ENCODE peak calls at places on chromosomes 12 and 14, in eight cellular contexts. K is endothelial cell, I is HFFc6, L is fibroblast of pulmonary artery, D is progenitor cell of endocrine pancreas, W is GM06990, Y is mesothelial cell of epicardium, A is adrenal gland. X is an unnamed sample.

GRCh38 chr14:74474376-74474775 is 18.7 kb downstream of the NPC2 start:
- DNase-seq in K (no peak), W (no peak), Y (no peak), A (no peak), L (no peak), I (no peak), D (no peak), X (no peak)

GRCh38 chr12:32819424-32819823 is 63.7 kb upstream of the YARS2 start:
- DNase-seq in Y (no peak), W (no peak), K (no peak), L (no peak), A (no peak), D (no peak), I (no peak), X (no peak)

GRCh38 chr14:28083456-28083855 is 683.1 kb upstream of the FOXG1 start:
- DNase-seq in A (no peak), Y (no peak), W (no peak), I (no peak), D (no peak), L (no peak), K (no peak), X (no peak)

GRCh38 chr14:54567224-54567633 is 301 bp downstream of the SAMD4A start:
- DNase-seq in D (peak), K (peak), Y (peak), I (no peak), W (no peak), A (no peak), L (no peak), X (no peak)

GRCh38 chr12:43267782-43268181 is 284.2 kb downstream of the ADAMTS20 start:
- DNase-seq in K (peak), A (no peak), I (no peak), Y (no peak), D (no peak), L (peak), W (no peak), X (no peak)

GRCh38 chr12:66156654-66157053 is 13.1 kb downstream of the TMBIM4 start:
- DNase-seq in K (no peak), W (no peak), D (no peak), L (peak), A (no peak), Y (no peak), I (no peak), X (no peak)

GRCh38 chr14:68782091-68782981 is 10.5 kb downstream of the ZFP36L1 start:
- DNase-seq in I (no peak), Y (no peak), D (no peak), L (no peak), A (peak), K (no peak), W (no peak), X (no peak)

GRCh38 chr12:84643993-84644392 is 268.6 kb downstream of the SLC6A15 start:
- DNase-seq in Y (no peak), K (no peak), W (no peak), L (no peak), A (no peak), I (no peak), D (no peak), X (no peak)

GRCh38 chr12:15276088-15276698 is 46.1 kb upstream of the PTPRO start:
- DNase-seq in A (peak), Y (no peak), K (peak), D (no peak), I (peak), L (peak), W (no peak), X (peak)

GRCh38 chr12:104457746-104458644 is 1.2 kb downstream of the CHST11 start:
- DNase-seq in D (peak), Y (peak), W (peak), I (no peak), L (no peak), A (peak), K (peak), X (no peak)

GRCh38 chr14:34548472-34548981 is 9.0 kb upstream of the EAPP start:
- DNase-seq in K (no peak), A (no peak), W (no peak), D (no peak), I (no peak), L (no peak), Y (no peak), X (no peak)

GRCh38 chr12:12927211-12928079 is 24.5 kb downstream of the GPRC5D start:
- DNase-seq in Y (peak), I (no peak), W (no peak), D (peak), L (peak), A (peak), K (peak), X (no peak)

GRCh38 chr12:3303410-3304136 is 187.4 kb upstream of the PRMT8 start:
- DNase-seq in K (peak), L (no peak), Y (no peak), D (no peak), A (no peak), W (no peak), I (no peak), X (no peak)
- TF ChIP-seq CTCF in K (no peak), L (no peak), Y (no peak), D (peak), A (no peak), W (no peak), I (peak), X (no peak)

GRCh38 chr14:101557811-101558738 is 3.2 kb upstream of the DIO3 start:
- DNase-seq in L (no peak), W (no peak), A (no peak), D (no peak), K (no peak), Y (no peak), I (no peak), X (no peak)
- TF ChIP-seq CTCF in L (no peak), W (no peak), A (peak), D (no peak), K (no peak), Y (no peak), I (peak), X (no peak)

GRCh38 chr14:20143911-20144310 is 5.3 kb downstream of the OR4N5 start:
- DNase-seq in D (no peak), W (no peak), A (no peak), K (no peak), I (no peak), Y (no peak), L (no peak), X (no peak)
- TF ChIP-seq CTCF in D (no peak), W (no peak), A (no peak), K (no peak), I (no peak), Y (no peak), L (no peak), X (no peak)

DNA sequence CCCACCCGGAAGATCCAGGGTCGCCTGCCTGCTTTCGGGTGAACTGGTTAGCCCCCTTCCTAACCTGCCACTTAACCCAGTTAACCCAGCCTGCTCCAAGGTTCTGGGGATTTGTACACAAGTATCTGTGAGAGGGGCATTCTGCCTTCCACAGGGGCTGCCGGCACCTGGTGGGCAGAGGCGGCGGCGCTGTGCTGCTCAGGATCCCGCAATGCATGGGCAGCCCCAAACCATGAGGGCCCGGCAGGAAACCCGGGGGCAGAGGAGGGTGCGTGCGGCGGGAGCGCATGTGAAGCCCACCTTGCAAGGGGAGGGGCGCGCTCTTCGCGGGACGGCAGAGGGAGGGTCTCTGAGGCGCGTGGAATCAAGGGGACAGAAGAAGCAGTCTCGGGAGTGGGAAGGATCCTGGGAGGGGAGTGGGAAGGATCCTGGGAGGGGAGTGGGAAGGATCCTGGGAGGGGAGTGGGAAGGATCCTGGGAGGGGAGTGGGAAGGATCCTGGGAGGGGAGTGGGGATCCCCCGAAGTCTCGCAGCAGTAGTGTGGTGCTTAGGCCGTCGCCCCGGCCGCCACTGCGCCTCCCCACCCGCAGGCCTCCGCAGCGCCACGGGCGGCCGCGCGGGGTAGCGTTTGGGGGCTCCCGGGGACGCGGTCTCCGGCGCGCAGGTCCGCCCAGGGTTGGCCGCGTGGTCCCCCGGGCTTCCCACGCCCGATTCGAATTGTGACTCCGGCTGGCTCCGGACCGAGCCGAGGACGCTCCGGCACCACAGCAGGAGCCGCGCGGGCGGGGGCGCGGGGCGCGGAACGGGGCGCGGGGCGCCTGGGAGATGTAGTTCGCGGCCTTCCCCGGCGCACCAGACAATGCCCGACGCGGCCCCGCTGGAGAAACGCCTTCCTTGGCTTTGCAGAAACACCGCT is 4.9 kb upstream of the MTA1 start:
- DNase-seq in A (peak), D (peak), L (peak), Y (peak), K (peak), W (peak), I (no peak), X (peak)
- TF ChIP-seq CTCF in A (peak), D (peak), L (peak), Y (peak), K (peak), W (peak), I (peak), X (peak)

GRCh38 chr12:68883151-68883550 is 49.8 kb downstream of the CPM start:
- DNase-seq in A (no peak), W (no peak), K (no peak), Y (no peak), I (no peak), L (no peak), D (no peak), X (no peak)
- TF ChIP-seq CTCF in A (no peak), W (no peak), K (no peak), Y (no peak), I (no peak), L (no peak), D (no peak), X (no peak)

GRCh38 chr12:77590306-77590705 is 240.4 kb upstream of the NAV3 start:
- DNase-seq in I (no peak), W (no peak), L (no peak), K (no peak), D (no peak), Y (no peak), A (no peak), X (no peak)
- TF ChIP-seq CTCF in I (no peak), W (no peak), L (no peak), K (no peak), D (no peak), Y (no peak), A (no peak), X (no peak)

DNA sequence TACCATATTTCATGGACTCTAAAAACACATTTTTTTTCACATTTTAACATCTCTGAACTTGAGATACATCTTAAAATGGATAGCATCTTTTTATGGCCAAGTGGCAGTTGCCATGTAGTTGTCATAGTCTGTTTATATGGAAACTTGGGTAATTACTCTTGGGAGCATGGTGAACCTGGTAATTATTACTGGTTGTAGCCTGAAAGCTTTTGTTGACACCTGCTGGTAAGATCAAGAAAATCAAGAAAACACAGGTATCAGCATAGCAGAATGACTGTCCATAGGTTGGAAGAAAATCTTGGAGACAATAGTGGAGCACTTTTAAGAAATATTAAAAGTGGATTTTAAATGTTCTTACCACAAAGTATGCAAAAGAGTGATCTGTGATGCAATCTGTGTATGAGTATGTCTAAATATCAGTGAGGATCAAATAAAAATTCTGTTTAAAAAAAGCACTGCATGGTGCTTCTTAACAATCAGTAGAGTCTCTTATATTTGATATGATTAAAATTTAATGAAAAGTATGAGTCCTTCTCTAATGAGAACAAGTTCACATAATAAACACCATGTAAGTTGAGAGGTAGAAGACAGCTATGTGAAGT is 44.2 kb downstream of the TTC8 start:
- DNase-seq in A (no peak), L (peak), K (no peak), W (no peak), D (no peak), I (peak), Y (no peak), X (no peak)
- TF ChIP-seq CTCF in A (peak), L (peak), K (no peak), W (peak), D (peak), I (peak), Y (no peak), X (peak)

DNA sequence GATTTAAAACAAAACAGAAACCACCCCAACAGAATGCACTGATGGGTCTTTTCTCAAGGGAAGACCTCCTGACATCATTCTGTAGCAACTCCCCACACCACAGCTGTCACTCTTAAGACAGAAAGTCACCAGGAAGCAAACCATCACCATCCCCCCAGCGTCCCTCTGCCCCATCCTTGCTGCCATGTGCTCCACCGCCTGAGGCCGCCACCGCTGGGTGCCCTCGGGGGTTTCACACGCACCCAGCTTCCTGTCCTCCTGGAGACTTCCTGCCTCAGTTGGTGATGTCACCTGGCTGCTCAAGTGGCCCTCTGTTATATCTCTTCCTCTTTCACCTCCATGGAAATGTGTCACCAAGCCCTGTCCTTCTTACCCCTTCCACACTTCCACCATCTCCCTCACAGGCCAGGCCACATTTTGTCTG is 71.4 kb upstream of the GPR68 start:
- DNase-seq in A (no peak), W (peak), I (no peak), Y (no peak), K (no peak), L (no peak), D (no peak), X (no peak)
- TF ChIP-seq CTCF in A (no peak), W (peak), I (no peak), Y (no peak), K (no peak), L (no peak), D (no peak), X (no peak)

DNA sequence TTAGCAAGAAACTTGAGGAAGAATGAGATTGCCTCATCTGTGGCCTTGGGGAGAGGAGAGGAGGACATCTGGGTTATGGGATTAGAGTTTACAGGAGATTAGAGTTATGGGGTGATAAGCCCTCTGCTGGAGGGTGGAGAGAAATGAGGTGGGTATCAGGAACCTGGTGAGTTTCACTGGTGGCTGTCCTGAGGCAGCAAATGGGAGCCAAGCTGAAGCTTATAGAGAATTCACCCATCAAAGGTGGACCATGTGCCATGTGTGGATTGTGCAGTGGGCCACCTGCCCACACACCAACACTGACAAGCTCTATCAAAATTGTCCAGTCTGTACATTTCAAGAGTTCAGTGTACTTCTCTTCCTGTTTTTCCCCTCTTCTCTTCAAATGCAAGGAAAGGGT is 135.3 kb downstream of the AEBP2 start:
- DNase-seq in K (no peak), D (no peak), L (no peak), A (no peak), I (no peak), Y (no peak), W (no peak), X (no peak)
- TF ChIP-seq CTCF in K (no peak), D (no peak), L (no peak), A (no peak), I (peak), Y (no peak), W (peak), X (peak)

GRCh38 chr12:55745361-55746146 is 2.6 kb downstream of the GDF11 start:
- DNase-seq in L (peak), K (peak), W (no peak), D (peak), Y (no peak), A (no peak), I (no peak), X (peak)
- TF ChIP-seq CTCF in L (no peak), K (no peak), W (no peak), D (peak), Y (no peak), A (no peak), I (no peak), X (no peak)